ENCODE peak calls at places on chromosomes 13 and 19, in eight cellular contexts. One of them, this sample, is unnamed.

GRCh38 chr19:6213696-6214585 is 65.8 kb downstream of the MLLT1 start:
- DNase-seq in esophagus squamous epithelium: no peak
- DNase-seq in stimulated activated CD4-positive, alpha-beta T cell treated with anti-CD3 and anti-CD28 coated beads, TNF-alpha, amount 100 ng/mL, for 4 hours: no peak
- DNase-seq in ELR: no peak
- DNase-seq in NCI-H748 treated with DMSO at 0.1 percent for 48 hours: no peak
- DNase-seq in naive thymus-derived CD8-positive, alpha-beta T cell: peak; percentile 19
- DNase-seq in nucleus accumbens: no peak
- DNase-seq in aorta: no peak
- DNase-seq in this sample: no peak

GRCh38 chr13:50365683-50366391 is 350.6 kb downstream of the KCNRG start:
- DNase-seq in esophagus squamous epithelium: no peak
- DNase-seq in stimulated activated CD4-positive, alpha-beta T cell treated with anti-CD3 and anti-CD28 coated beads, TNF-alpha, amount 100 ng/mL, for 4 hours: peak; percentile 38
- DNase-seq in ELR: peak; percentile 19
- DNase-seq in NCI-H748 treated with DMSO at 0.1 percent for 48 hours: peak; percentile 99
- DNase-seq in naive thymus-derived CD8-positive, alpha-beta T cell: no peak
- DNase-seq in nucleus accumbens: no peak
- DNase-seq in aorta: no peak
- DNase-seq in this sample: no peak

GRCh38 chr19:35332817-35333216 is 3.8 kb downstream of the CD22 start:
- DNase-seq in esophagus squamous epithelium: no peak
- DNase-seq in stimulated activated CD4-positive, alpha-beta T cell treated with anti-CD3 and anti-CD28 coated beads, TNF-alpha, amount 100 ng/mL, for 4 hours: no peak
- DNase-seq in ELR: no peak
- DNase-seq in NCI-H748 treated with DMSO at 0.1 percent for 48 hours: no peak
- DNase-seq in naive thymus-derived CD8-positive, alpha-beta T cell: no peak
- DNase-seq in nucleus accumbens: no peak
- DNase-seq in aorta: no peak
- DNase-seq in this sample: no peak

GRCh38 chr13:32284927-32285632 is 30.1 kb downstream of the ZAR1L start:
- DNase-seq in esophagus squamous epithelium: no peak
- DNase-seq in stimulated activated CD4-positive, alpha-beta T cell treated with anti-CD3 and anti-CD28 coated beads, TNF-alpha, amount 100 ng/mL, for 4 hours: no peak
- DNase-seq in ELR: peak; percentile 32
- DNase-seq in NCI-H748 treated with DMSO at 0.1 percent for 48 hours: no peak
- DNase-seq in naive thymus-derived CD8-positive, alpha-beta T cell: no peak
- DNase-seq in nucleus accumbens: no peak
- DNase-seq in aorta: no peak
- DNase-seq in this sample: no peak

GRCh38 chr13:45162194-45162593 is 38.7 kb downstream of the KCTD4 start:
- DNase-seq in esophagus squamous epithelium: no peak
- DNase-seq in stimulated activated CD4-positive, alpha-beta T cell treated with anti-CD3 and anti-CD28 coated beads, TNF-alpha, amount 100 ng/mL, for 4 hours: no peak
- DNase-seq in ELR: peak; percentile 33
- DNase-seq in NCI-H748 treated with DMSO at 0.1 percent for 48 hours: no peak
- DNase-seq in naive thymus-derived CD8-positive, alpha-beta T cell: no peak
- DNase-seq in nucleus accumbens: no peak
- DNase-seq in aorta: no peak
- DNase-seq in this sample: no peak

GRCh38 chr19:53102701-53103140 is 501 bp downstream of the ZNF160 start:
- DNase-seq in esophagus squamous epithelium: no peak
- DNase-seq in stimulated activated CD4-positive, alpha-beta T cell treated with anti-CD3 and anti-CD28 coated beads, TNF-alpha, amount 100 ng/mL, for 4 hours: peak; percentile 2
- DNase-seq in ELR: peak; percentile 61
- DNase-seq in NCI-H748 treated with DMSO at 0.1 percent for 48 hours: peak; percentile 17
- DNase-seq in naive thymus-derived CD8-positive, alpha-beta T cell: peak; percentile 69
- DNase-seq in nucleus accumbens: no peak
- DNase-seq in aorta: peak; percentile 79
- DNase-seq in this sample: no peak

GRCh38 chr13:40114305-40114896 is 458.9 kb downstream of the COG6 start:
- DNase-seq in esophagus squamous epithelium: no peak
- DNase-seq in stimulated activated CD4-positive, alpha-beta T cell treated with anti-CD3 and anti-CD28 coated beads, TNF-alpha, amount 100 ng/mL, for 4 hours: no peak
- DNase-seq in ELR: no peak
- DNase-seq in NCI-H748 treated with DMSO at 0.1 percent for 48 hours: no peak
- DNase-seq in naive thymus-derived CD8-positive, alpha-beta T cell: no peak
- DNase-seq in nucleus accumbens: no peak
- DNase-seq in aorta: no peak
- DNase-seq in this sample: no peak

GRCh38 chr19:426725-427445 is 17.9 kb upstream of the C2CD4C start:
- DNase-seq in esophagus squamous epithelium: no peak
- DNase-seq in stimulated activated CD4-positive, alpha-beta T cell treated with anti-CD3 and anti-CD28 coated beads, TNF-alpha, amount 100 ng/mL, for 4 hours: no peak
- DNase-seq in ELR: no peak
- DNase-seq in NCI-H748 treated with DMSO at 0.1 percent for 48 hours: no peak
- DNase-seq in naive thymus-derived CD8-positive, alpha-beta T cell: no peak
- DNase-seq in nucleus accumbens: peak; percentile 9
- DNase-seq in aorta: peak; percentile 65
- DNase-seq in this sample: no peak

GRCh38 chr13:36758345-36758744 is 60.7 kb upstream of the RFXAP start:
- DNase-seq in esophagus squamous epithelium: no peak
- DNase-seq in stimulated activated CD4-positive, alpha-beta T cell treated with anti-CD3 and anti-CD28 coated beads, TNF-alpha, amount 100 ng/mL, for 4 hours: no peak
- DNase-seq in ELR: no peak
- DNase-seq in NCI-H748 treated with DMSO at 0.1 percent for 48 hours: peak; percentile 42
- DNase-seq in naive thymus-derived CD8-positive, alpha-beta T cell: no peak
- DNase-seq in nucleus accumbens: no peak
- DNase-seq in aorta: no peak
- DNase-seq in this sample: no peak

GRCh38 chr13:105920375-105920774 is 615.1 kb downstream of the EFNB2 start:
- DNase-seq in esophagus squamous epithelium: no peak
- DNase-seq in stimulated activated CD4-positive, alpha-beta T cell treated with anti-CD3 and anti-CD28 coated beads, TNF-alpha, amount 100 ng/mL, for 4 hours: no peak
- DNase-seq in ELR: peak; percentile 93
- DNase-seq in NCI-H748 treated with DMSO at 0.1 percent for 48 hours: no peak
- DNase-seq in naive thymus-derived CD8-positive, alpha-beta T cell: no peak
- DNase-seq in nucleus accumbens: no peak
- DNase-seq in aorta: no peak
- DNase-seq in this sample: no peak

GRCh38 chr19:28176193-28176592 is 1036.8 kb downstream of the UQCRFS1 start:
- DNase-seq in esophagus squamous epithelium: no peak
- DNase-seq in stimulated activated CD4-positive, alpha-beta T cell treated with anti-CD3 and anti-CD28 coated beads, TNF-alpha, amount 100 ng/mL, for 4 hours: no peak
- DNase-seq in ELR: no peak
- DNase-seq in NCI-H748 treated with DMSO at 0.1 percent for 48 hours: no peak
- DNase-seq in naive thymus-derived CD8-positive, alpha-beta T cell: no peak
- DNase-seq in nucleus accumbens: no peak
- DNase-seq in aorta: no peak
- DNase-seq in this sample: no peak

GRCh38 chr13:34617684-34618083 is 324.4 kb upstream of the NBEA start:
- DNase-seq in esophagus squamous epithelium: no peak
- DNase-seq in stimulated activated CD4-positive, alpha-beta T cell treated with anti-CD3 and anti-CD28 coated beads, TNF-alpha, amount 100 ng/mL, for 4 hours: no peak
- DNase-seq in ELR: no peak
- DNase-seq in NCI-H748 treated with DMSO at 0.1 percent for 48 hours: no peak
- DNase-seq in naive thymus-derived CD8-positive, alpha-beta T cell: no peak
- DNase-seq in nucleus accumbens: no peak
- DNase-seq in aorta: no peak
- DNase-seq in this sample: no peak

GRCh38 chr19:57302020-57302465 is 18.2 kb upstream of the ZNF543 start:
- DNase-seq in esophagus squamous epithelium: no peak
- DNase-seq in stimulated activated CD4-positive, alpha-beta T cell treated with anti-CD3 and anti-CD28 coated beads, TNF-alpha, amount 100 ng/mL, for 4 hours: no peak
- DNase-seq in ELR: peak; percentile 88
- DNase-seq in NCI-H748 treated with DMSO at 0.1 percent for 48 hours: no peak
- DNase-seq in naive thymus-derived CD8-positive, alpha-beta T cell: no peak
- DNase-seq in nucleus accumbens: no peak
- DNase-seq in aorta: no peak
- DNase-seq in this sample: no peak

This sample was measured in cerebellar nuclear complex.